ENCODE peak calls at places on chromosome 20, in six cellular contexts. One of them, this sample, is unnamed.

GRCh38 chr20:13412806-13413445 is 191.9 kb downstream of the ISM1 start:
- DNase-seq in IMR-90: peak
- DNase-seq in trophoblast cell: peak
- DNase-seq in neuronal stem cell: no peak
- DNase-seq in mesendoderm: peak
- DNase-seq in H1: no peak
- DNase-seq in this sample: no peak

GRCh38 chr20:17385798-17386197 is 145.4 kb downstream of the BFSP1 start:
- DNase-seq in neuronal stem cell: no peak
- DNase-seq in H1: no peak
- DNase-seq in trophoblast cell: no peak
- DNase-seq in mesendoderm: no peak
- DNase-seq in IMR-90: no peak
- DNase-seq in this sample: no peak

GRCh38 chr20:53708129-53708968 is 114.7 kb upstream of the ZNF217 start:
- DNase-seq in mesendoderm: no peak
- DNase-seq in trophoblast cell: no peak
- DNase-seq in IMR-90: peak
- DNase-seq in H1: no peak
- DNase-seq in neuronal stem cell: no peak
- DNase-seq in this sample: peak

GRCh38 chr20:60835883-60836282 is 416.2 kb upstream of the CDH4 start:
- DNase-seq in H1: no peak
- DNase-seq in trophoblast cell: no peak
- DNase-seq in IMR-90: no peak
- DNase-seq in mesendoderm: no peak
- DNase-seq in neuronal stem cell: no peak
- DNase-seq in this sample: no peak

GRCh38 chr20:59149678-59150504 is 13.7 kb upstream of the ZNF831 start:
- DNase-seq in H1: no peak
- DNase-seq in mesendoderm: no peak
- DNase-seq in trophoblast cell: peak
- DNase-seq in neuronal stem cell: no peak
- DNase-seq in IMR-90: no peak
- DNase-seq in this sample: no peak

GRCh38 chr20:60553095-60553494 is 594.9 kb downstream of the CDH26 start:
- DNase-seq in neuronal stem cell: no peak
- DNase-seq in trophoblast cell: no peak
- DNase-seq in IMR-90: no peak
- DNase-seq in mesendoderm: no peak
- DNase-seq in H1: no peak
- DNase-seq in this sample: no peak

GRCh38 chr20:7152071-7152470 is 384.6 kb downstream of the BMP2 start:
- DNase-seq in trophoblast cell: no peak
- DNase-seq in mesendoderm: peak
- DNase-seq in IMR-90: no peak
- DNase-seq in H1: no peak
- DNase-seq in neuronal stem cell: no peak
- DNase-seq in this sample: no peak

GRCh38 chr20:24816907-24817306 is 132.2 kb upstream of the CST7 start:
- DNase-seq in trophoblast cell: peak
- DNase-seq in mesendoderm: no peak
- DNase-seq in H1: no peak
- DNase-seq in IMR-90: no peak
- DNase-seq in neuronal stem cell: no peak
- DNase-seq in this sample: no peak

GRCh38 chr20:13296070-13296469 is 75.0 kb downstream of the ISM1 start:
- DNase-seq in H1: no peak
- DNase-seq in IMR-90: no peak
- DNase-seq in neuronal stem cell: no peak
- DNase-seq in trophoblast cell: no peak
- DNase-seq in mesendoderm: no peak
- DNase-seq in this sample: no peak

GRCh38 chr20:43839793-43840199 is 74.9 kb upstream of the TOX2 start:
- DNase-seq in neuronal stem cell: no peak
- DNase-seq in IMR-90: no peak
- DNase-seq in H1: no peak
- DNase-seq in mesendoderm: no peak
- DNase-seq in trophoblast cell: no peak
- DNase-seq in this sample: no peak

GRCh38 chr20:13883425-13883824 is 98.6 kb downstream of the NDUFAF5 start:
- DNase-seq in H1: no peak
- DNase-seq in trophoblast cell: no peak
- DNase-seq in mesendoderm: no peak
- DNase-seq in neuronal stem cell: no peak
- DNase-seq in IMR-90: no peak
- DNase-seq in this sample: no peak

GRCh38 chr20:24149881-24150307 is 161.3 kb upstream of the GGTLC1 start:
- DNase-seq in IMR-90: no peak
- DNase-seq in H1: no peak
- DNase-seq in neuronal stem cell: peak
- DNase-seq in trophoblast cell: peak
- DNase-seq in mesendoderm: peak
- DNase-seq in this sample: no peak

GRCh38 chr20:348972-349841 is 2.3 kb downstream of the NRSN2 start:
- DNase-seq in H1: no peak
- DNase-seq in neuronal stem cell: no peak
- DNase-seq in mesendoderm: no peak
- DNase-seq in IMR-90: no peak
- DNase-seq in trophoblast cell: no peak
- DNase-seq in this sample: no peak

GRCh38 chr20:43744121-43744520 is 17.3 kb upstream of the GTSF1L start:
- DNase-seq in trophoblast cell: no peak
- DNase-seq in neuronal stem cell: no peak
- DNase-seq in IMR-90: peak
- DNase-seq in mesendoderm: peak
- DNase-seq in H1: no peak
- DNase-seq in this sample: no peak

GRCh38 chr20:53881362-53881761 is 189.0 kb downstream of the BCAS1 start:
- DNase-seq in trophoblast cell: no peak
- DNase-seq in mesendoderm: no peak
- DNase-seq in H1: no peak
- DNase-seq in IMR-90: no peak
- DNase-seq in neuronal stem cell: no peak
- DNase-seq in this sample: no peak

GRCh38 chr20:49766979-49767419 is 45.6 kb upstream of the SLC9A8 start:
- DNase-seq in mesendoderm: peak
- DNase-seq in neuronal stem cell: no peak
- DNase-seq in IMR-90: no peak
- DNase-seq in H1: no peak
- DNase-seq in trophoblast cell: peak
- DNase-seq in this sample: no peak

GRCh38 chr20:49769125-49769581 is 43.5 kb upstream of the SLC9A8 start:
- DNase-seq in trophoblast cell: no peak
- DNase-seq in mesendoderm: no peak
- DNase-seq in neuronal stem cell: no peak
- DNase-seq in H1: no peak
- DNase-seq in IMR-90: no peak
- DNase-seq in this sample: no peak

GRCh38 chr20:49770634-49771033 is 42.0 kb upstream of the SLC9A8 start:
- DNase-seq in mesendoderm: no peak
- DNase-seq in trophoblast cell: no peak
- DNase-seq in neuronal stem cell: no peak
- DNase-seq in IMR-90: no peak
- DNase-seq in H1: no peak
- DNase-seq in this sample: no peak

GRCh38 chr20:49765846-49766541 is 46.6 kb upstream of the SLC9A8 start:
- DNase-seq in H1: no peak
- DNase-seq in trophoblast cell: no peak
- DNase-seq in IMR-90: no peak
- DNase-seq in neuronal stem cell: no peak
- DNase-seq in mesendoderm: no peak
- DNase-seq in this sample: no peak

GRCh38 chr20:49768204-49769124 is 44.2 kb upstream of the SLC9A8 start:
- DNase-seq in neuronal stem cell: no peak
- DNase-seq in mesendoderm: peak
- DNase-seq in trophoblast cell: peak
- DNase-seq in IMR-90: peak
- DNase-seq in H1: peak
- DNase-seq in this sample: peak
- H3K4me2 ChIP-seq in neuronal stem cell: no peak
- H3K4me2 ChIP-seq in mesendoderm: no peak
- H3K4me2 ChIP-seq in trophoblast cell: peak
- H3K4me2 ChIP-seq in IMR-90: peak
- H3K4me2 ChIP-seq in H1: peak
- H3K4me2 ChIP-seq in this sample: peak

GRCh38 chr20:47007826-47008655 is 113.4 kb downstream of the EYA2 start:
- DNase-seq in trophoblast cell: no peak
- DNase-seq in H1: no peak
- DNase-seq in neuronal stem cell: no peak
- DNase-seq in IMR-90: no peak
- DNase-seq in mesendoderm: no peak
- DNase-seq in this sample: no peak

GRCh38 chr20:47011984-47012383 is 117.3 kb downstream of the EYA2 start:
- DNase-seq in mesendoderm: peak
- DNase-seq in trophoblast cell: peak
- DNase-seq in IMR-90: no peak
- DNase-seq in H1: no peak
- DNase-seq in neuronal stem cell: no peak
- DNase-seq in this sample: no peak

GRCh38 chr20:47013606-47014005 is 119.0 kb downstream of the EYA2 start:
- DNase-seq in trophoblast cell: no peak
- DNase-seq in H1: no peak
- DNase-seq in IMR-90: no peak
- DNase-seq in neuronal stem cell: no peak
- DNase-seq in mesendoderm: no peak
- DNase-seq in this sample: no peak

GRCh38 chr20:47008842-47009518 is 114.3 kb downstream of the EYA2 start:
- DNase-seq in neuronal stem cell: no peak
- DNase-seq in H1: no peak
- DNase-seq in trophoblast cell: no peak
- DNase-seq in mesendoderm: no peak
- DNase-seq in IMR-90: no peak
- DNase-seq in this sample: no peak

DNA sequence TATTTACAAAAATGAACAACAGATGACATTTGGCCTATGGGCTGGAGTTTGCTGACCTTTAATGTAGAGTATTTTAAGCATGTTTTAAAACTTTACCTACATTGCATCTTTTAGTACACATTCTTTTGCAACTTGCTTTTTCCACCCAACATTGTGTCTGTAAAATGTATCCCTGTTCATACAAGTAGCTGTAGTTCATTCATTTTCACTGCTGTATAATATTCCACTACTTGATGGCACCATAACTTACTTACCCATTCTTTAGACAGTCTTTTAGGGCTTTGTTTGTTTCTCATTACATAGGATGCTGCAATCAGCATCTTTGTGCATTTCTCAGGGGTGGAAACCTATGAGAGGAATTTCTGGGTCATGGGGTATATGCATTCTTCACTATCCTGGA is 115.1 kb downstream of the EYA2 start:
- DNase-seq in neuronal stem cell: no peak
- DNase-seq in mesendoderm: no peak
- DNase-seq in trophoblast cell: peak
- DNase-seq in H1: no peak
- DNase-seq in IMR-90: no peak
- DNase-seq in this sample: no peak
- H3K4me3 ChIP-seq in neuronal stem cell: no peak
- H3K4me3 ChIP-seq in mesendoderm: no peak
- H3K4me3 ChIP-seq in trophoblast cell: no peak
- H3K4me3 ChIP-seq in H1: no peak
- H3K4me3 ChIP-seq in IMR-90: no peak
- H3K4me3 ChIP-seq in this sample: no peak

DNA sequence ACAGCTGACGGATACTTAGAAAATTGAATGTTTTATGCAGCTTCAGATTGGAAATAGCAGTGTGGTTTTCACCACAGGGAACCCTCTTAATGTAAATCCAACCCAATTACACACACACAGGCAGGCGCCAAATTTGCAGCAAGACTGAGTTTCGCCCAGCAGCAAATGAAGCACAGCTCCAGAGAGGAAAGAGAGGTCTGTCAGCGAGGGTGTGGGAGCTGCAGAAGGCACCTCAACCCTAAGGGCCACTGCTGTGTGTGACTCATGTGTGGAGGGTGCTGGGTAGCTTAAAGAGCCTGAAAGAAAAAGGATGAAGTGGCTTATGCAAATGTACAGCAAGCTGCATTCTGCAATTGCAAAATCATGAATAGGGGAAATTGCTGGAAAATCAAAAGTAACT is 365.6 kb downstream of the MAFB start:
- DNase-seq in mesendoderm: no peak
- DNase-seq in IMR-90: no peak
- DNase-seq in neuronal stem cell: no peak
- DNase-seq in H1: no peak
- DNase-seq in trophoblast cell: peak
- DNase-seq in this sample: no peak
- H3K18ac ChIP-seq in mesendoderm: no peak
- H3K18ac ChIP-seq in IMR-90: no peak
- H3K18ac ChIP-seq in neuronal stem cell: peak
- H3K18ac ChIP-seq in H1: no peak
- H3K18ac ChIP-seq in trophoblast cell: no peak
- H3K18ac ChIP-seq in this sample: no peak

GRCh38 chr20:49595346-49595745 is 27.4 kb upstream of the PTGIS start:
- DNase-seq in H1: no peak
- DNase-seq in trophoblast cell: no peak
- DNase-seq in mesendoderm: no peak
- DNase-seq in neuronal stem cell: no peak
- DNase-seq in IMR-90: no peak
- DNase-seq in this sample: no peak

GRCh38 chr20:49594929-49595311 is 27.0 kb upstream of the PTGIS start:
- DNase-seq in IMR-90: no peak
- DNase-seq in trophoblast cell: peak
- DNase-seq in neuronal stem cell: no peak
- DNase-seq in mesendoderm: no peak
- DNase-seq in H1: no peak
- DNase-seq in this sample: no peak

GRCh38 chr20:49592120-49592519 is 24.2 kb upstream of the PTGIS start:
- DNase-seq in IMR-90: no peak
- DNase-seq in H1: no peak
- DNase-seq in neuronal stem cell: no peak
- DNase-seq in mesendoderm: no peak
- DNase-seq in trophoblast cell: no peak
- DNase-seq in this sample: no peak

GRCh38 chr20:49594143-49594928 is 26.4 kb upstream of the PTGIS start:
- DNase-seq in mesendoderm: no peak
- DNase-seq in H1: no peak
- DNase-seq in neuronal stem cell: no peak
- DNase-seq in trophoblast cell: peak
- DNase-seq in IMR-90: peak
- DNase-seq in this sample: no peak

DNA sequence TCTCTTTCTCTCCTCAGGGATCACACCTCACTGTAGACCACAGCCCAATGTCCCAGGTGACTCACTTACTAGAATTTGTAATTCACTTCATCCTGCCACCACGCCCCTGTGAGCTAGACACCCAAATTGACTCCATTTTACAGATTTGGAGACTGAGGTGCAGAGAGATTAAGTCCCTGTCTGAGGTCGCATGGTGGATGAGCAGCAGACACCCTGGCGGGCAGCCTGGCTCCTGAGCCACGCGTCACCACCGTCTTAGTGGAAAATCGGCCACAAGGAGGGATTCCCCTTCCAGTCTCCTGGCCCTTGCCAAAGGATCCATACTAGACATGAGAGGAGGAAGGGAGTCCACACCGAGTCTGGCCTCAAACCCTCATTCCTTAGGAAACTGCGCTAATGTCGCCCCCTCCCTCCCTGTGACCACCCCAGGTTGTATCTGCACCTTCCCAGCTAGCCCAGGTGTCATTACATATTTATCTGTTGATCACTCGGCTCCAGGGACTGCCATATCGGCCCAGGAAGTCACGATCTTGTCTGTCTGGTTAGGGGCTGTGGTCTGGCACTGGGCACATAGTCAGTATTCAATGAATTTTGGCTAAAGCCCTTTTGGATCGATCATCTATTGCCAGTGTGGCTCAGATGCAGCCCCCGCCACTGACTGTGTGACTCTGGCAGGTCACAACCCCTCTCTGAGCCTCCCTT is 25.7 kb upstream of the PTGIS start:
- DNase-seq in mesendoderm: no peak
- DNase-seq in IMR-90: no peak
- DNase-seq in trophoblast cell: peak
- DNase-seq in H1: no peak
- DNase-seq in neuronal stem cell: no peak
- DNase-seq in this sample: no peak
- H3K4me2 ChIP-seq in mesendoderm: no peak
- H3K4me2 ChIP-seq in IMR-90: no peak
- H3K4me2 ChIP-seq in trophoblast cell: no peak
- H3K4me2 ChIP-seq in H1: no peak
- H3K4me2 ChIP-seq in neuronal stem cell: no peak
- H3K4me2 ChIP-seq in this sample: no peak

This sample was measured in mesenchymal stem cell.